ENCODE peak calls at places on chromosomes 12 and 14, in nine cellular contexts. Z, E, Q, W, A, V, F, N and Y are unnamed samples.

GRCh38 chr12:15336772-15337553 is 14.7 kb downstream of the PTPRO start:
- DNase-seq in W (no peak), A (peak), V (no peak), F (no peak), Q (peak), Z (no peak), E (peak), N (peak), Y (peak)

GRCh38 chr14:28652782-28653181 is 113.8 kb upstream of the FOXG1 start:
- DNase-seq in V (no peak), A (peak), W (peak), Q (peak), F (no peak), N (peak), E (no peak), Z (no peak), Y (peak)

GRCh38 chr12:90024261-90024660 is 315.6 kb upstream of the ATP2B1 start:
- DNase-seq in Q (peak), A (no peak), V (no peak), N (no peak), Z (no peak), W (no peak), F (no peak), E (no peak), Y (peak)

GRCh38 chr14:66038214-66038977 is 447.8 kb upstream of the CCDC196 start:
- DNase-seq in N (peak), V (no peak), E (peak), Q (peak), Z (no peak), A (no peak), F (no peak), W (no peak), Y (peak)

GRCh38 chr14:71720978-71721624 is 211.1 kb upstream of the RGS6 start:
- DNase-seq in V (peak), N (peak), F (peak), E (peak), W (peak), Q (peak), A (peak), Z (peak), Y (peak)

GRCh38 chr14:26820101-26820500 is 222.3 kb upstream of the NOVA1 start:
- DNase-seq in A (peak), F (no peak), W (no peak), Q (peak), V (no peak), Z (no peak), N (peak), E (peak), Y (no peak)

GRCh38 chr12:61891632-61892031 is 368.6 kb upstream of the USP15 start:
- DNase-seq in A (no peak), V (no peak), E (no peak), W (no peak), F (no peak), Z (no peak), Q (peak), N (peak), Y (no peak)

GRCh38 chr14:35534130-35534883 is at the start of gene INSM2:
- DNase-seq in Q (no peak), N (no peak), A (no peak), V (no peak), E (no peak), W (no peak), Z (no peak), F (peak), Y (peak)

GRCh38 chr14:96824283-96824682 is 27.1 kb downstream of the VRK1 start:
- DNase-seq in F (no peak), A (no peak), Q (peak), E (peak), W (no peak), Z (no peak), N (peak), V (no peak), Y (peak)

GRCh38 chr14:31881531-31882310 is 195.4 kb upstream of the ARHGAP5 start:
- DNase-seq in N (peak), V (no peak), Z (no peak), Q (peak), A (no peak), F (no peak), W (no peak), E (peak), Y (peak)

GRCh38 chr14:50357124-50357523 is 39.6 kb downstream of the CDKL1 start:
- DNase-seq in V (no peak), W (no peak), N (no peak), Q (no peak), F (no peak), Z (no peak), E (no peak), A (no peak), Y (no peak)

GRCh38 chr12:24708718-24709117 is 240.2 kb downstream of the BCAT1 start:
- DNase-seq in F (no peak), A (no peak), N (no peak), Z (no peak), W (no peak), Q (no peak), V (no peak), E (no peak), Y (no peak)

GRCh38 chr14:33580221-33580749 is 370.6 kb downstream of the EGLN3 start:
- DNase-seq in Q (no peak), Z (no peak), A (no peak), N (no peak), F (no peak), V (no peak), W (no peak), E (no peak), Y (no peak)

GRCh38 chr14:84006643-84007137 is 1523.3 kb upstream of the FLRT2 start:
- DNase-seq in N (no peak), E (peak), V (no peak), Z (no peak), W (no peak), F (no peak), A (no peak), Q (peak), Y (peak)

GRCh38 chr12:29537292-29537691 is 39.8 kb upstream of the OVCH1 start:
- DNase-seq in Q (peak), A (no peak), F (no peak), Z (no peak), N (peak), E (no peak), V (no peak), W (no peak), Y (peak)

GRCh38 chr14:34103176-34103575 is 152.3 kb upstream of the EGLN3 start:
- DNase-seq in F (no peak), W (no peak), Z (no peak), E (no peak), N (no peak), V (no peak), A (no peak), Q (no peak), Y (no peak)

GRCh38 chr12:58883576-58884334 is 36.5 kb downstream of the LRIG3 start:
- DNase-seq in W (no peak), Z (no peak), E (no peak), N (no peak), F (no peak), V (no peak), A (no peak), Q (no peak), Y (no peak)

GRCh38 chr12:124774054-124774461 is 89.6 kb downstream of the SCARB1 start:
- DNase-seq in A (no peak), W (no peak), Z (no peak), V (no peak), F (peak), E (peak), Q (no peak), N (peak), Y (peak)
- H3K4me3 ChIP-seq in A (no peak), W (no peak), Z (no peak), V (peak), F (peak), E (no peak), Q (no peak), N (peak), Y (peak)

GRCh38 chr12:106138646-106139421 is at the start of gene NUAK1:
- DNase-seq in N (no peak), V (peak), A (no peak), Q (peak), Z (peak), F (no peak), E (peak), W (no peak), Y (peak)
- TF ChIP-seq CTCF in N (no peak), V (no peak), A (no peak), Q (no peak), Z (no peak), F (no peak), E (no peak), W (peak), Y (no peak)

GRCh38 chr14:78207414-78207813 is 37.2 kb downstream of the NRXN3 start:
- DNase-seq in W (no peak), F (no peak), N (no peak), E (no peak), A (no peak), Q (no peak), Z (no peak), V (no peak), Y (no peak)

GRCh38 chr14:78202976-78203375 is 32.8 kb downstream of the NRXN3 start:
- DNase-seq in N (no peak), Z (no peak), Q (peak), F (no peak), E (no peak), W (no peak), A (no peak), V (no peak), Y (no peak)

GRCh38 chr14:78197088-78197487 is 26.9 kb downstream of the NRXN3 start:
- DNase-seq in F (no peak), N (no peak), E (no peak), W (no peak), V (no peak), A (no peak), Q (no peak), Z (no peak), Y (no peak)

GRCh38 chr14:78196323-78196722 is 26.1 kb downstream of the NRXN3 start:
- DNase-seq in W (no peak), E (no peak), N (no peak), F (no peak), A (no peak), V (no peak), Q (no peak), Z (peak), Y (no peak)

DNA sequence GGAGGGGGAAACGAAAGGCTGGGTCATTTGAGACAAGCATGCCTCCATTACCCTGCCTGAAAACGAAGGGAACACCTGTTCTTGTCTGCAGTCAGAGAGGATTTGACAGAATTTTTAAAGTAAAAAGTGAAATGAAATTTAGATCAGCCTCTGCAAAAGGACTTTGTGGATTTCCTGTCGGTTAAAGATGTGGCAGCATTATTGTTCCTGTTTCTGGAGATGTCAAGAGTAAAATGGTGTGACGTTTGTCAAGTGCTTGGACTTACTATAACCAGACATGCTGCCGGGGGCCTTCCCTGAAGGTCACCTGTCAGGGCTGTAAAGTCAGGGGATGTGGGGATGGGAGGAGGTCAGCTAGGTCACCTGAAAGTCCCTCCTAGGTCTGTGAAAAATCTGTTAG is 32.0 kb downstream of the NRXN3 start:
- DNase-seq in Q (no peak), Z (no peak), F (peak), A (no peak), W (no peak), V (no peak), N (no peak), E (no peak), Y (no peak)
- H3K4me3 ChIP-seq in Q (no peak), Z (no peak), F (no peak), A (no peak), W (no peak), V (no peak), N (no peak), E (no peak), Y (no peak)

GRCh38 chr14:21090194-21090939 is 8.1 kb downstream of the ZNF219 start:
- DNase-seq in Q (no peak), Z (peak), V (peak), F (peak), W (no peak), A (no peak), E (peak), N (no peak), Y (no peak)
- TF ChIP-seq CTCF in Q (peak), Z (peak), V (peak), F (peak), W (peak), A (peak), E (peak), N (peak), Y (peak)

DNA sequence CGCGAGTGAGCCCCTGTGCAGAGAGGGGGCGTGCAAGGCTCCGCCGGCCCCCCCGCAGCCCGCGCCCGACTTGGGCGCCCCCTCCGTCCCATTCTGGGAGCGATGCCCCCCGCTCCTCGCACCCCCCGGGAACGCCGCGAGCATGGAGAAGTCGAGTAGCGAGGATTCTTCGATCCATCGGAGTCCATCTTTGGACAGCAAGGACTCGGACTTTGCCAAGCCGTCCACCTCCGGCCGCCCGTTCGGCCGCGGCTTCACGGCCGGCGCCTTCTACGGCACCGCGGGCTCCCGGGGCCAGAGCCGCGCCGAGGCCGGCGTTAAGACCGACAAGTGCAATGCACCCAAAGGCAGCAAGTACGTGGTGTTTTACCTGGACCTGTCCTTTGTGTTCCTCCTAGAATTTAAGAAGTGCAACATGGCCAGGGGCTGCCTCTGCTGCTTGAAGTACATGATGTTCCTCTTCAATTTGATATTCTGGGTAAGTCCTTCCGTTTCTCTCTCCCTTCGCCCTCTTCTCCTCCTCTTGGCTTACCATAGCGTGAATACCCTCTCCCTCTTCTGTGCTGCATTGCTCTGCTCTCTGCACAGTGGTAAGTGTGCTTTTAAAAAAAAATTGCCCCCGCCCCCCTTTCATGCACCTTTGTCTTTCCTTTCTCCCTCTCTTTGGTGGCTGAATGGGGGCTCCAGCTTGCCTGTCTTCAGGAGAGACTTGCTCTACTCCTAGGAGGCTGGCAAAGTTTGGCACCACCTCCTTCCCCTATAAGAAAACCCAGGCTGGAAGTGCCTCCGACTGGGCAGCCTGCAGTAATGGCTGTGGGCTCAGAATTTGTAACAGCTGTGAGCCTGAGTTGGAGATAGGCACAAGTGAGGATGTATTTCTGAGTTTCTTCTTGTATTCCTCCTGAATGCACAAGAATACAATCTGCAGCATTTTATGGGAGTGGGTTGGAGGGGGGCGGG is 123.9 kb downstream of the TSPAN9 start:
- DNase-seq in V (no peak), F (no peak), E (peak), A (no peak), N (peak), W (no peak), Q (peak), Z (no peak), Y (no peak)
- H3K4me3 ChIP-seq in V (peak), F (no peak), E (peak), A (peak), N (peak), W (no peak), Q (peak), Z (peak), Y (peak)

DNA sequence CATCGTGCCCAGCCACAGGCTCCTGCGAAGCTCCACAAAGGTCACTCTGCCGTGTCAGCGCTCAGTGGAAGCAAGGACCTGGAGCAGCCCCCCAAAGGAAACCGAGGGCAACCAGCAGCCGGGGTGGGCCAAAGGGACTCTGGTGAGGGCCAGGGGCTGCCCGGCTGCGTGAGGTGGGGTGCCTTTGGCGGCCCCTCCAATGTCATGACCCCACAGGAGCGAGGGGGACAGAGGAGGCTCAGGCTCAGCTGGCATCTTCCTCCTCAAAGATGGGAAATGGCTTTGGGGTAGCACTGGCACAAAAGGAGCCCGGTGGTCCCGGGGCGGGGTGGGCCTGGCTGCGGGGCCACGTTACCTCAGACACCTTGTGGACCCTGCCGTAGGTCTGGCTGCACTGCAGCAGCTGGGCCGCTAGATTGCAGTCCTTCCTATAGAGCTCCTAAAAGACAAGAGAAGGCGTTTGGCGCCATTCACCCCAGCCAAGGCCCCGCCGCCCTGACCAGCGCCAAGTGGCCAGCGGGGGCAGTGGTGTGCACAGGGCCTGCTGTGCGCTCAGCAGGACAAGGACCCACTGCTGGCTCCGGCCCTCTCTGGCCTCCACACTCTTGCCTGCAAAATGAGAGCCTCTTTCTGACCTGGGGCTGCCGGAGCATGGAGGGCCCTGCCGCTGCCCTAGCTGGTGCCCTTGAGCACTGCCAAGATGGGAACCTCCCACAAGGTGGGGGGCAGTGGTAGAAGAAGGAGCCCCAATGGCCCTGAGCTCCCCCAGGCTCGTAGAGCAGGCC is 46.9 kb downstream of the BEGAIN start:
- DNase-seq in Q (no peak), F (no peak), V (peak), Z (peak), A (no peak), N (no peak), E (peak), W (no peak), Y (no peak)
- TF ChIP-seq CTCF in Q (peak), F (peak), V (peak), Z (peak), A (peak), N (no peak), E (peak), W (no peak), Y (peak)

GRCh38 chr14:61618448-61618847 is 76.9 kb upstream of the HIF1A start:
- DNase-seq in A (no peak), N (no peak), V (no peak), F (no peak), W (no peak), Q (no peak), Z (no peak), E (peak), Y (no peak)
- H3K4me3 ChIP-seq in A (no peak), N (no peak), V (no peak), F (no peak), W (no peak), Q (no peak), Z (no peak), E (no peak), Y (no peak)